ENCODE peak calls at places on chromosomes 7 and 10, in eight cellular contexts. D, H, L, Z, T, W, I and J are unnamed samples.

GRCh38 chr10:11414314-11415038 is 197.0 kb downstream of the USP6NL start:
- DNase-seq in D (no peak), H (no peak), L (no peak), Z (no peak), T (no peak), W (no peak), I (no peak), J (no peak)

GRCh38 chr10:61836233-61836887 is 65.1 kb upstream of the ARID5B start:
- DNase-seq in D (no peak), H (no peak), L (no peak), Z (peak), T (no peak), W (no peak), I (no peak), J (peak)

GRCh38 chr10:78578929-78579328 is 489.8 kb upstream of the ZMIZ1 start:
- DNase-seq in D (no peak), H (peak), L (no peak), Z (no peak), T (no peak), W (no peak), I (no peak), J (peak)

GRCh38 chr7:72078301-72078700 is 333.8 kb downstream of the CALN1 start:
- DNase-seq in D (no peak), H (no peak), L (no peak), Z (no peak), T (no peak), W (no peak), I (no peak), J (no peak)

GRCh38 chr7:111827863-111828504 is 265.7 kb upstream of the IMMP2L start:
- DNase-seq in D (no peak), H (peak), L (no peak), Z (peak), T (no peak), W (no peak), I (no peak), J (peak)

GRCh38 chr7:100691676-100692577 is 2.1 kb downstream of the GIGYF1 start:
- DNase-seq in D (peak), H (peak), L (peak), Z (peak), T (peak), W (no peak), I (peak), J (peak)

GRCh38 chr10:9097206-9097990 is 1042.9 kb downstream of the GATA3 start:
- DNase-seq in D (peak), H (peak), L (peak), Z (no peak), T (no peak), W (peak), I (no peak), J (no peak)

GRCh38 chr10:132418520-132419416 is 21.8 kb downstream of the PWWP2B start:
- DNase-seq in D (no peak), H (no peak), L (peak), Z (no peak), T (peak), W (no peak), I (peak), J (peak)

GRCh38 chr10:26517141-26517890 is 79.2 kb downstream of the APBB1IP start:
- DNase-seq in D (no peak), H (no peak), L (peak), Z (no peak), T (no peak), W (no peak), I (no peak), J (no peak)

GRCh38 chr10:112361951-112362770 is 11.8 kb upstream of the ACSL5 start:
- DNase-seq in D (no peak), H (peak), L (no peak), Z (no peak), T (no peak), W (no peak), I (no peak), J (peak)

GRCh38 chr10:127400216-127400615 is 148.9 kb upstream of the NPS start:
- DNase-seq in D (no peak), H (no peak), L (no peak), Z (no peak), T (no peak), W (no peak), I (no peak), J (no peak)

GRCh38 chr7:3112499-3113134 is 69.0 kb upstream of the CARD11 start:
- DNase-seq in D (peak), H (no peak), L (peak), Z (no peak), T (no peak), W (no peak), I (no peak), J (no peak)

GRCh38 chr7:91940171-91940570 is 491 bp upstream of the AKAP9 start:
- DNase-seq in D (peak), H (no peak), L (peak), Z (peak), T (peak), W (no peak), I (no peak), J (peak)

GRCh38 chr10:77675347-77675746 is 37.7 kb upstream of the KCNMA1 start:
- DNase-seq in D (no peak), H (no peak), L (no peak), Z (no peak), T (no peak), W (no peak), I (no peak), J (no peak)

GRCh38 chr10:14698487-14699170 is 76.1 kb downstream of the FAM107B start:
- DNase-seq in D (peak), H (peak), L (no peak), Z (peak), T (no peak), W (no peak), I (no peak), J (peak)

GRCh38 chr10:46311501-46311951 is 24.7 kb downstream of the ANTXRL start:
- DNase-seq in D (no peak), H (no peak), L (no peak), Z (no peak), T (no peak), W (no peak), I (peak), J (no peak)

GRCh38 chr7:17532861-17533404 is 234.5 kb downstream of the AHR start:
- DNase-seq in D (no peak), H (peak), L (no peak), Z (peak), T (no peak), W (peak), I (no peak), J (peak)

GRCh38 chr10:78964952-78965633 is 103.7 kb upstream of the ZMIZ1 start:
- DNase-seq in D (no peak), H (peak), L (peak), Z (no peak), T (peak), W (no peak), I (peak), J (peak)

GRCh38 chr7:151281686-151282085 is 33.2 kb upstream of the SMARCD3 start:
- DNase-seq in D (no peak), H (no peak), L (no peak), Z (no peak), T (no peak), W (no peak), I (no peak), J (no peak)

GRCh38 chr7:32536585-32536984 is 41.3 kb downstream of the AVL9 start:
- DNase-seq in D (no peak), H (peak), L (no peak), Z (peak), T (no peak), W (peak), I (no peak), J (peak)

GRCh38 chr10:42939237-42939636 is 137.6 kb upstream of the RET start:
- DNase-seq in D (no peak), H (no peak), L (no peak), Z (no peak), T (peak), W (no peak), I (peak), J (no peak)

GRCh38 chr10:127117125-127117524 is 79.3 kb downstream of the INSYN2A start:
- DNase-seq in D (peak), H (peak), L (peak), Z (peak), T (no peak), W (peak), I (no peak), J (peak)

GRCh38 chr10:83023647-83024046 is 1115.7 kb upstream of the GHITM start:
- DNase-seq in D (no peak), H (peak), L (no peak), Z (peak), T (no peak), W (peak), I (no peak), J (no peak)

GRCh38 chr7:83786858-83787257 is 137.9 kb upstream of the SEMA3E start:
- DNase-seq in D (no peak), H (no peak), L (no peak), Z (no peak), T (no peak), W (no peak), I (no peak), J (no peak)

GRCh38 chr7:139112741-139113250 is 3.3 kb upstream of the ZC3HAV1 start:
- DNase-seq in D (no peak), H (no peak), L (no peak), Z (no peak), T (no peak), W (no peak), I (no peak), J (no peak)

GRCh38 chr7:139114585-139114984 is 5.1 kb upstream of the ZC3HAV1 start:
- DNase-seq in D (no peak), H (no peak), L (no peak), Z (no peak), T (no peak), W (no peak), I (no peak), J (no peak)

GRCh38 chr7:139115104-139115503 is 5.6 kb upstream of the ZC3HAV1 start:
- DNase-seq in D (no peak), H (no peak), L (no peak), Z (no peak), T (no peak), W (no peak), I (no peak), J (no peak)

GRCh38 chr7:139112316-139112715 is 2.8 kb upstream of the ZC3HAV1 start:
- DNase-seq in D (no peak), H (no peak), L (no peak), Z (no peak), T (no peak), W (no peak), I (no peak), J (no peak)

DNA sequence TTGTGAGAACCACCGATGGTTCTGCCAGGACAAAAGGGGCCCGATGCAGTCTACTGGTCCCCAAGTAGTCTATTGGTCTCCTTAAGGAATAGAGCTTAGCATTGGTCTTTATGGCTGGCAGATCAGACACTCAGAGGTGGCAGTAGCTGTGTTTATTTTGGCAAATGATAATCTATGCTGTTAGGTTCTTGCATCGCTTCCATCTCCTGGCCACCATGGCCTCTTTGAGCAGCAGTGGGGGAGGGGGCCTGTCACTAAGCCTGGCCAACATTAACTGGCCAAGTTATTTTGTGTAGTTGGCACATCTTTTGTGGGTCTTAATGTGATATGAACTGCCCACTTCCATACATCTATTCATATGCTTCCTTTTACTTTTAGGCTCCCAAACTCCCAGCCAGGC is 4.5 kb upstream of the ZC3HAV1 start:
- DNase-seq in D (no peak), H (no peak), L (no peak), Z (no peak), T (no peak), W (no peak), I (no peak), J (no peak)
- H3K9ac ChIP-seq in D (no peak), H (no peak), L (no peak), Z (no peak), T (no peak), W (no peak), I (no peak), J (no peak)

DNA sequence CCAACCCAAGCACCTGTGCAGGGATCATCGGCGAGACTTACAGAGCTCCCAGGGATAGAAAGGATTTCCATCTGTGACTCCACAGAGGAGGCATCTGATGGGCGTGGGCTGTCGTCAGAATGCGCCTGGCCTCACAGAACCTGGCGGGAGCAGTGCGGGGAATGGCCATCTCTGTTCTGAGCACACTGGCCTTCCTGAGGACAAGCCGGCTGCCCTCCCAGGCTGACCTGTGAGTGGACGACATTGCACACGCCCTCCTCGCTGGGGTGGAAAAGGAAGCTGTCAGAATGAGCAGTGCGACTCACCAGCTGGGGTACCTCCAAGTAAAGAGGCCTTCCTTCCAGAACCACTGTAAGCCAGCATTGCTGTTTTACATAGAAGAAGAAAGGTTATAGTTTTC is 234.6 kb upstream of the PITRM1 start:
- DNase-seq in D (no peak), H (no peak), L (no peak), Z (no peak), T (no peak), W (no peak), I (no peak), J (peak)
- H3K9ac ChIP-seq in D (no peak), H (no peak), L (no peak), Z (no peak), T (no peak), W (no peak), I (no peak), J (no peak)

GRCh38 chr10:70747192-70747965 is 37.8 kb downstream of the TBATA start:
- DNase-seq in D (no peak), H (no peak), L (no peak), Z (no peak), T (no peak), W (no peak), I (peak), J (no peak)

GRCh38 chr10:70743879-70744278 is 41.3 kb downstream of the TBATA start:
- DNase-seq in D (no peak), H (no peak), L (no peak), Z (no peak), T (no peak), W (no peak), I (peak), J (no peak)

GRCh38 chr10:70743430-70743788 is 41.8 kb downstream of the TBATA start:
- DNase-seq in D (no peak), H (no peak), L (no peak), Z (no peak), T (no peak), W (no peak), I (peak), J (no peak)

GRCh38 chr10:70744617-70745138 is 40.5 kb downstream of the TBATA start:
- DNase-seq in D (no peak), H (no peak), L (no peak), Z (no peak), T (no peak), W (no peak), I (no peak), J (no peak)

DNA sequence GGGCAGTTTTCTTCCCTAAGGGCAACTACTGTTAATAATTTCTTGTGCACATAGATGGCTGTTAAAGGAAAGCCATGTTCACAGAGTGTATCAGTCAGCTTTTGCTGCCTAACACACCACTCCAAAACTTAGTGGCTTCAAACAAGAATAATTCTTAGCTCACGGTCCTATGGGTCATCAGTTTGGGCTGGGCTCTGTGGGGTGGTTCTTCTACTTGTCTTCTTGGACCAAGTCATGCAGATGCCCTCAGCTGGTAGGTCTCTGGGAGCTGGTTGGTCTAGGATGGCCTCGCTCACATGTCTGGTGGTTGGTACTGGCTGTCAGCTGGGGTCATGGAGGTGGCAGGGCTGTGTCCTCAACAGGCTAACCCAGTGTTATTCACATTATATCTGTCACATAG is 39.6 kb downstream of the TBATA start:
- DNase-seq in D (no peak), H (no peak), L (no peak), Z (no peak), T (no peak), W (no peak), I (no peak), J (no peak)
- H3K9ac ChIP-seq in D (no peak), H (no peak), L (no peak), Z (no peak), T (no peak), W (no peak), I (no peak), J (no peak)

DNA sequence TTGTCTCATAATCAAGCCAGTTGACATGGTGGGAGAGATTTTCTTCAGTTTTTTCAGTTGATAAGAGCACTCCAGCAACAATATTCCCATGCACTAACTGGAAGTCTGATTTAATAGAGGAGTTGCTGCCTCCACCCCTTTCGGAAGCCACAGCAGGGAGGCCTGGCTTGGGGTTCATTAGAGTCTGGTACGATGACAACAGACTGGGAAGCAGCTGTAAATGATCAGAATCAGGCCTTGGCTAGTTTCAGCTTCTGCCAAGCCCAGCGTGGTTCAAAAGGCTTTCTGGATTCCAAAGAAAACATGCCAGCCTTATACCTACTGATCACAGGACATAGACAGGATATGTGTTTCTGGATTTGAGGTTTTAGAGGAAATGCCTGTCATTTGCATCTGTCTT is 274.0 kb downstream of the CSTF2T start:
- DNase-seq in D (no peak), H (no peak), L (peak), Z (peak), T (peak), W (no peak), I (no peak), J (peak)
- H3K9ac ChIP-seq in D (no peak), H (no peak), L (no peak), Z (no peak), T (no peak), W (no peak), I (no peak), J (no peak)

DNA sequence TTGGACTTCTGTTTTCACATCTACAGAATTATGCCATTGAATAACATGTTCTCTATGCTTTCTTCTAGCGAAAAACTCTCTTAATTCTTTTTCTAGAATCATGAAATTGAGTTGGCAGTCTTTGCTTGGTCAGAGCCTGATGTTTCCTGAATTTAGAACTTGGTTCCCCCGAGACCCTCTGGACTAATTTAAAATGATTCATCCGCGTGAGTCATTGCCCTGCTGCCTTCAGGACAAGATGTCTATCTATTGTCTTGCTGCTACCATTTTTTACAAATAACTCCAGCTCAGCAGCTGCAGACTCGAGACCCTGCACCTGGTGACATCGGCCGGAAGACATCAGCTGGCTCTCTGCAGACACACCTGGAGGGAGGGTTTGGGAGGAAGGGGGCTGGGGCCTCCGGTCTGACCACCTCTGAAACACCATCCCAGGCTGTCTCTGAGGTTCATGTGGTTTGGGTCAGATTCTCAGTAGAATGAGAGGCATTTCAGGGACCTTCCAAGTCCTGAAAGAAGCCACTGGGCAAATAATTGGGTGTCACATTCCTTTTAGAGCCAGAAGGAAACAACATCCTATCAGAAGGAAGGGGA is 20.9 kb upstream of the KLF6 start:
- DNase-seq in D (peak), H (peak), L (no peak), Z (peak), T (no peak), W (no peak), I (no peak), J (peak)
- H3K9ac ChIP-seq in D (peak), H (peak), L (no peak), Z (peak), T (peak), W (peak), I (no peak), J (peak)

DNA sequence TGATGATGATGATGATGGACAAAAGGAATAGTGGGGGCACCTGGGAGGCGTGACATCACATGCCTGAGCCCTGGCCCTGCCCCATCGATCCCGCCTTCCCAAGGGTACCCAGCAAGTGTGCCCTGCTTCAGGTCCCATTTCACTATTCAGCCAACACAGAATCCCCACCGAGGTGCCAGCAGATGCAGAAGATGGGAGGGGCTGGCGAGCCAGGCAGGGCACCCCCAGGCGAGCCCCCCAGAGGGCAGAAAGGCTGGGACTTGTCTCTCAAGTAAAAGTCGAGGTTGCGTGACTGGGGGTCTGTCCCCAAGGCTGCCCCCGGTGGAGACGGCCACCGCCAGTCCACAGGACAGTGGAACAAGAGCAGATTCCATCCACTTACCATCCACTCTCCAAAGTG is 57.5 kb downstream of the INSIG1 start:
- DNase-seq in D (no peak), H (no peak), L (no peak), Z (no peak), T (no peak), W (no peak), I (peak), J (no peak)
- H3K9ac ChIP-seq in D (no peak), H (no peak), L (no peak), Z (no peak), T (no peak), W (no peak), I (no peak), J (no peak)